ENCODE peak calls at places on chromosomes 3 and 15, in eight cellular contexts. E is NCI-H226, B is body of pancreas, K is iPS DF 6.9, M is HFF-Myc, V is renal cortical epithelial cell, Q is adrenal gland, L is ELR. X is an unnamed sample.

GRCh38 chr3:187130346-187131066 is 8.8 kb downstream of the RPL39L start:
- DNase-seq in E (peak), B (no peak), K (no peak), M (peak), V (peak), Q (no peak), L (peak), X (peak)

GRCh38 chr3:179015551-179016020 is 56.0 kb downstream of the ZMAT3 start:
- DNase-seq in E (peak), B (peak), K (peak), M (peak), V (peak), Q (no peak), L (peak), X (peak)

GRCh38 chr3:98807011-98807410 is 43.9 kb downstream of the ST3GAL6 start:
- DNase-seq in E (peak), B (no peak), K (no peak), M (no peak), V (no peak), Q (no peak), L (peak), X (no peak)

GRCh38 chr3:134406331-134407246 is 32.3 kb upstream of the AMOTL2 start:
- DNase-seq in E (no peak), B (peak), K (no peak), M (no peak), V (no peak), Q (no peak), L (no peak), X (no peak)

GRCh38 chr3:42894693-42895092 is 11.2 kb upstream of the ZNF662 start:
- DNase-seq in E (no peak), B (no peak), K (no peak), M (no peak), V (no peak), Q (no peak), L (no peak), X (no peak)

GRCh38 chr15:67782592-67782991 is 42.7 kb upstream of the SKOR1 start:
- DNase-seq in E (no peak), B (no peak), K (no peak), M (no peak), V (no peak), Q (no peak), L (no peak), X (no peak)

GRCh38 chr15:60914360-60914759 is 314.7 kb downstream of the RORA start:
- DNase-seq in E (no peak), B (no peak), K (no peak), M (no peak), V (no peak), Q (no peak), L (no peak), X (no peak)

GRCh38 chr3:168865022-168865551 is 769.4 kb upstream of the GOLIM4 start:
- DNase-seq in E (no peak), B (no peak), K (no peak), M (peak), V (peak), Q (no peak), L (peak), X (peak)

GRCh38 chr3:99777210-99777549 is 40.5 kb upstream of the CMSS1 start:
- DNase-seq in E (no peak), B (no peak), K (no peak), M (no peak), V (no peak), Q (no peak), L (no peak), X (no peak)

GRCh38 chr15:41567870-41568269 is 8.9 kb downstream of the TYRO3 start:
- DNase-seq in E (no peak), B (no peak), K (no peak), M (no peak), V (no peak), Q (no peak), L (no peak), X (no peak)

GRCh38 chr3:170802164-170803151 is 67.5 kb downstream of the RPL22L1 start:
- DNase-seq in E (peak), B (no peak), K (no peak), M (peak), V (peak), Q (no peak), L (peak), X (peak)

GRCh38 chr3:7289113-7289512 is 428.2 kb downstream of the GRM7 start:
- DNase-seq in E (no peak), B (no peak), K (no peak), M (no peak), V (no peak), Q (no peak), L (no peak), X (no peak)

GRCh38 chr15:99504823-99505551 is 60.8 kb upstream of the MEF2A start:
- DNase-seq in E (peak), B (no peak), K (no peak), M (no peak), V (peak), Q (no peak), L (peak), X (no peak)